ENCODE peak calls at places on chromosomes 4 and X, in six cellular contexts. R is right lobe of liver, U is tibial nerve, X is NB4, M is transverse colon, B is A549. A is an unnamed sample.

GRCh38 chrX:8341814-8342590 is 122.6 kb upstream of the VCX3B start:
- DNase-seq in U (no peak), X (no peak), B (no peak), R (no peak), M (no peak), A (no peak)

GRCh38 chr4:187464561-187464960 is 531.0 kb upstream of the ZFP42 start:
- DNase-seq in R (no peak), M (no peak), U (no peak), X (no peak), B (no peak), A (no peak)

GRCh38 chrX:115366535-115366934 is 77.0 kb downstream of the LUZP4 start:
- DNase-seq in X (no peak), B (no peak), M (no peak), U (no peak), R (no peak), A (no peak)

GRCh38 chr4:165716472-165716871 is 156.6 kb upstream of the TLL1 start:
- DNase-seq in B (no peak), U (no peak), M (no peak), R (no peak), X (no peak), A (no peak)

GRCh38 chr4:147498031-147498700 is 17.3 kb downstream of the EDNRA start:
- DNase-seq in B (no peak), R (no peak), M (no peak), U (no peak), X (no peak), A (no peak)

GRCh38 chrX:131626681-131627296 is 82.9 kb downstream of the OR13H1 start:
- DNase-seq in B (peak), R (no peak), M (no peak), X (no peak), U (no peak), A (no peak)

GRCh38 chr4:47031011-47031678 is at the start of gene GABRB1:
- DNase-seq in U (no peak), M (peak), R (peak), X (no peak), B (peak), A (peak)

GRCh38 chr4:87423313-87424031 is 1.1 kb downstream of the NUDT9 start:
- DNase-seq in M (no peak), B (no peak), U (no peak), R (no peak), X (peak), A (no peak)

GRCh38 chrX:40468033-40468979 is 112.5 kb upstream of the ATP6AP2 start:
- DNase-seq in X (peak), R (no peak), B (peak), U (peak), M (peak), A (peak)

GRCh38 chrX:138925330-138925729 is 213.8 kb upstream of the FGF13 start:
- DNase-seq in U (peak), B (peak), M (no peak), R (no peak), X (peak), A (no peak)

GRCh38 chr4:140103676-140104075 is 50.3 kb downstream of the MAML3 start:
- DNase-seq in U (no peak), R (no peak), M (no peak), X (peak), B (peak), A (no peak)

GRCh38 chr4:52173470-52174055 is 122.5 kb downstream of the SPATA18 start:
- DNase-seq in U (peak), R (peak), B (no peak), M (no peak), X (no peak), A (no peak)

GRCh38 chrX:13808293-13808692 is 8.6 kb downstream of the GPM6B start:
- DNase-seq in R (no peak), U (no peak), X (no peak), B (no peak), M (no peak), A (no peak)

GRCh38 chr4:181835348-181835747 is 407.9 kb upstream of the TENM3 start:
- DNase-seq in U (no peak), X (no peak), R (no peak), M (no peak), B (no peak), A (no peak)

GRCh38 chrX:154019061-154019621 is 561 bp downstream of the IRAK1 start:
- DNase-seq in B (no peak), M (peak), X (peak), U (no peak), R (no peak), A (no peak)

GRCh38 chrX:100895365-100896075 is 21.4 kb upstream of the NOX1 start:
- DNase-seq in M (peak), B (peak), R (no peak), U (peak), X (peak), A (no peak)

GRCh38 chr4:145056325-145057130 is 41.5 kb downstream of the ANAPC10 start:
- DNase-seq in X (no peak), U (no peak), M (no peak), R (no peak), B (no peak), A (no peak)

GRCh38 chr4:23033796-23034195 is 341.1 kb downstream of the GBA3 start:
- DNase-seq in U (no peak), R (no peak), X (no peak), B (no peak), M (no peak), A (no peak)

GRCh38 chr4:184806246-184806550 is 19.6 kb downstream of the ACSL1 start:
- DNase-seq in B (no peak), R (no peak), U (no peak), M (no peak), X (no peak), A (no peak)

GRCh38 chr4:184806711-184807110 is 19.1 kb downstream of the ACSL1 start:
- DNase-seq in R (no peak), X (no peak), U (no peak), B (no peak), M (no peak), A (no peak)

GRCh38 chr4:184804621-184805020 is 21.1 kb downstream of the ACSL1 start:
- DNase-seq in M (no peak), B (no peak), R (no peak), X (no peak), U (no peak), A (no peak)

GRCh38 chr4:184807261-184807660 is 18.5 kb downstream of the ACSL1 start:
- DNase-seq in M (no peak), U (no peak), R (no peak), X (no peak), B (no peak), A (no peak)

GRCh38 chr4:184805462-184806245 is 20.1 kb downstream of the ACSL1 start:
- DNase-seq in X (no peak), B (no peak), U (no peak), R (peak), M (peak), A (no peak)
- TF ChIP-seq POLR2A in X (no peak), B (no peak), U (peak), R (peak), M (peak), A (no peak)

GRCh38 chrX:23784487-23785301 is 1.7 kb downstream of the SAT1 start:
- DNase-seq in M (no peak), U (no peak), X (peak), B (peak), R (no peak), A (no peak)
- TF ChIP-seq POLR2A in M (peak), U (no peak), X (no peak), B (no peak), R (peak), A (no peak)

DNA sequence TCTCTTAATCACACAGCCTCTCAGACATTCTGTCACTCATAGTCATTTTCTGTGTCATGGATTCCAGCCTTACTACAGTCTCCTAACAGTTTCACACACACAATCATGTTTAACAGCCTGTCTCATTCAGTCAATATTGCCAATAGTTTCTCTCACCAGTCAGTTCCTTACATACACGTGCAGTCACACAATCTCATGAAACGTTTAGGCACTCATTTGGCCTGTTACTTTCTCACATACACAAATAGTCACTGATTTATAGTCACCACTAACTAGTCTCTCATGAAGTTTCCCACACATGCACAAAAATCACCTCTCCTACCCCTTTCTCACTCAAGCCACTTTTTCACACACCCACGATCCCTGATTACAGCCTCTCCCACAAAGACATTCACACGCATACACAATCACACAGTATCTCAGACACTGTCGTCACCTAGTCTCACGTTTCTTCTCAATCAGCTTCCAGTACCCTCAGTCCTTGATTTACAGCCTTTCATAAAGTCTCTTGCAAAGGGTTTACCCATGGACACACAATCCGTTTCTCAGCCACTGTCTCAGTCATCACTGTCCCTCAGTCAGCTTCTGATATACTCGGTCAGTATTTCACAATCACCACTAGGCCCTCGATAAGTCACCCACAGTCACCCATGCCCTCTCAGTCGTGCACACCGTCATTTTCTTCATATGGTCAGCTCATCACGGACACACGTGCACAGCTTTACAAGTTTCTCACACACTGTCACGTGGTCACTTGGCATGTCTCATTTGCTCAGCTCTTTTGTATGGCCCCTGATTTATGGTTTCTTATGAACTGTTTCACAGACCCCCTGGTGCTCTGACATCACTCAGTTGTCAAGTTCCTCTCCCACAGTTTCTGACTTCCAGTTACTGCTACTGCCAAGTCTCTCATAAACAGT is 4.2 kb upstream of the CFP start:
- DNase-seq in M (no peak), B (no peak), X (peak), R (no peak), U (no peak), A (no peak)
- TF ChIP-seq POLR2A in M (no peak), B (no peak), X (no peak), R (no peak), U (no peak), A (no peak)

GRCh38 chrX:48460031-48460430 is 10.0 kb downstream of the SLC38A5 start:
- DNase-seq in B (no peak), U (no peak), M (no peak), X (no peak), R (peak), A (no peak)
- TF ChIP-seq POLR2A in B (no peak), U (no peak), M (no peak), X (no peak), R (no peak), A (no peak)

GRCh38 chrX:44542567-44543325 is at the start of gene FUNDC1:
- DNase-seq in U (peak), B (peak), R (peak), M (peak), X (peak), A (peak)
- TF ChIP-seq POLR2A in U (peak), B (peak), R (peak), M (peak), X (no peak), A (peak)

GRCh38 chr4:10108818-10109783 is 7.5 kb downstream of the WDR1 start:
- DNase-seq in B (no peak), M (peak), R (no peak), U (no peak), X (no peak), A (peak)
- TF ChIP-seq POLR2A in B (no peak), M (no peak), R (no peak), U (no peak), X (no peak), A (no peak)

DNA sequence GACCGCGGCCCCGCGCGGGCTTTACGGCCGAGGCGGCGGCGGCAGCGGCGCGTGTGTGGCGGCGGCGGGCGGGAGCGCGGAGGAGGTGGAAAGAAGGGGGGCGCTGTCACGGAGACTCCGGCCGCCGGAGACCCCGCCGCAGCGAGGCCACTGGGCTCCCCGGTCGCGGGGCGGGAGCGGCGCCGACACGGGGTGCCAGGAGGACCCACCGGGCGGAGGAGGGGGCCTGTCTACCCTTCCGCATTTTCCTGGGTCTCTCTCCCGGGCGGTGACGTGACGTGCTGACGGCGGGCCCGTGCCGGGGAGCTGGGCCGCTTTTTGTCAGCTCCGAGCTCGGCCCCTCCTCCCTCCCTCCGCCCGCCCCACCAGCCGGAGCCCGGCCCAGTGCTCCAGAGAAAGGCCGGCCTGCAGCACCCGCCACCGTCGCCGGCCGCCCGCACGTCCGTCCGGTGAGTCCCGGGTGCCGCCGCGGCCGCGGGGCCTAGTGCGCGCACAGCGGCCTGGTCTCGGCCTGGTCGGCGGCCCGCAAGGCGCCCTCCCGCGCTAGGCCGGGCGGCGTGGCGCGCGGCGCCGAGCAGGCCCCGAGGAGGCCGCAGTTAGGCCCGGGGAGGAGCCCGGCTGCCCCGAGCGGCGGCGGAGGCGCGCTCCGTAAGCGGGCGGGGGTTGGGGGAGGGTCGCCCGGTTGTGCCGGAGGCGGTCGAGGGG is at the start of gene ZFX:
- DNase-seq in U (no peak), M (peak), R (peak), B (peak), X (peak), A (peak)
- TF ChIP-seq POLR2A in U (no peak), M (peak), R (peak), B (peak), X (peak), A (no peak)

GRCh38 chr4:121869841-121870822 is at the start of gene BBS7:
- DNase-seq in U (peak), R (peak), B (peak), X (peak), M (peak), A (peak)
- TF ChIP-seq POLR2A in U (peak), R (peak), B (peak), X (peak), M (peak), A (peak)

A was measured in uterus.